ENCODE peak calls at places on chromosomes 12 and 14, in eight cellular contexts. One of them, this sample, is unnamed.

GRCh38 chr12:112185093-112185923 is 59.9 kb downstream of the TRAFD1 start:
- DNase-seq in fibroblast of gingiva: no peak
- DNase-seq in mesendoderm: no peak
- DNase-seq in HEK293T: no peak
- DNase-seq in WTC11: no peak
- DNase-seq in GM23338: no peak
- DNase-seq in stimulated activated CD4-positive, alpha-beta T cell treated with anti-CD3 and anti-CD28 coated beads, Interleukin-1b, Interleukin-23, amount 100 ng/mL, for 4 hours: no peak
- DNase-seq in naive thymus-derived CD4-positive, alpha-beta T cell: no peak
- DNase-seq in this sample: no peak

GRCh38 chr12:48973992-48974673 is 2.6 kb upstream of the WNT10B start:
- DNase-seq in fibroblast of gingiva: peak
- DNase-seq in mesendoderm: no peak
- DNase-seq in HEK293T: no peak
- DNase-seq in WTC11: peak
- DNase-seq in GM23338: peak
- DNase-seq in stimulated activated CD4-positive, alpha-beta T cell treated with anti-CD3 and anti-CD28 coated beads, Interleukin-1b, Interleukin-23, amount 100 ng/mL, for 4 hours: no peak
- DNase-seq in naive thymus-derived CD4-positive, alpha-beta T cell: no peak
- DNase-seq in this sample: peak

GRCh38 chr12:62625238-62625637 is 158.6 kb downstream of the MON2 start:
- DNase-seq in fibroblast of gingiva: peak
- DNase-seq in mesendoderm: peak
- DNase-seq in HEK293T: no peak
- DNase-seq in WTC11: no peak
- DNase-seq in GM23338: no peak
- DNase-seq in stimulated activated CD4-positive, alpha-beta T cell treated with anti-CD3 and anti-CD28 coated beads, Interleukin-1b, Interleukin-23, amount 100 ng/mL, for 4 hours: no peak
- DNase-seq in naive thymus-derived CD4-positive, alpha-beta T cell: no peak
- DNase-seq in this sample: no peak

GRCh38 chr12:122205590-122205925 is 2.0 kb downstream of the B3GNT4 start:
- DNase-seq in fibroblast of gingiva: no peak
- DNase-seq in mesendoderm: no peak
- DNase-seq in HEK293T: no peak
- DNase-seq in WTC11: no peak
- DNase-seq in GM23338: no peak
- DNase-seq in stimulated activated CD4-positive, alpha-beta T cell treated with anti-CD3 and anti-CD28 coated beads, Interleukin-1b, Interleukin-23, amount 100 ng/mL, for 4 hours: no peak
- DNase-seq in naive thymus-derived CD4-positive, alpha-beta T cell: no peak
- DNase-seq in this sample: no peak

GRCh38 chr14:58108717-58109116 is 43.3 kb downstream of the ARMH4 start:
- DNase-seq in fibroblast of gingiva: no peak
- DNase-seq in mesendoderm: no peak
- DNase-seq in HEK293T: no peak
- DNase-seq in WTC11: no peak
- DNase-seq in GM23338: no peak
- DNase-seq in stimulated activated CD4-positive, alpha-beta T cell treated with anti-CD3 and anti-CD28 coated beads, Interleukin-1b, Interleukin-23, amount 100 ng/mL, for 4 hours: no peak
- DNase-seq in naive thymus-derived CD4-positive, alpha-beta T cell: no peak
- DNase-seq in this sample: no peak

GRCh38 chr12:32296541-32296940 is 102.8 kb upstream of the FGD4 start:
- DNase-seq in fibroblast of gingiva: peak
- DNase-seq in mesendoderm: no peak
- DNase-seq in HEK293T: no peak
- DNase-seq in WTC11: no peak
- DNase-seq in GM23338: no peak
- DNase-seq in stimulated activated CD4-positive, alpha-beta T cell treated with anti-CD3 and anti-CD28 coated beads, Interleukin-1b, Interleukin-23, amount 100 ng/mL, for 4 hours: no peak
- DNase-seq in naive thymus-derived CD4-positive, alpha-beta T cell: no peak
- DNase-seq in this sample: no peak

GRCh38 chr12:119676022-119676421 is 8.1 kb downstream of the PRKAB1 start:
- DNase-seq in fibroblast of gingiva: no peak
- DNase-seq in mesendoderm: no peak
- DNase-seq in HEK293T: no peak
- DNase-seq in WTC11: no peak
- DNase-seq in GM23338: no peak
- DNase-seq in stimulated activated CD4-positive, alpha-beta T cell treated with anti-CD3 and anti-CD28 coated beads, Interleukin-1b, Interleukin-23, amount 100 ng/mL, for 4 hours: no peak
- DNase-seq in naive thymus-derived CD4-positive, alpha-beta T cell: no peak
- DNase-seq in this sample: no peak

GRCh38 chr12:12684375-12685106 is 11.4 kb downstream of the GPR19 start:
- DNase-seq in fibroblast of gingiva: peak
- DNase-seq in mesendoderm: peak
- DNase-seq in HEK293T: no peak
- DNase-seq in WTC11: peak
- DNase-seq in GM23338: peak
- DNase-seq in stimulated activated CD4-positive, alpha-beta T cell treated with anti-CD3 and anti-CD28 coated beads, Interleukin-1b, Interleukin-23, amount 100 ng/mL, for 4 hours: no peak
- DNase-seq in naive thymus-derived CD4-positive, alpha-beta T cell: no peak
- DNase-seq in this sample: peak

GRCh38 chr14:80930836-80931389 is 10.6 kb downstream of the CEP128 start:
- DNase-seq in fibroblast of gingiva: peak
- DNase-seq in mesendoderm: no peak
- DNase-seq in HEK293T: no peak
- DNase-seq in WTC11: no peak
- DNase-seq in GM23338: no peak
- DNase-seq in stimulated activated CD4-positive, alpha-beta T cell treated with anti-CD3 and anti-CD28 coated beads, Interleukin-1b, Interleukin-23, amount 100 ng/mL, for 4 hours: no peak
- DNase-seq in naive thymus-derived CD4-positive, alpha-beta T cell: peak
- DNase-seq in this sample: no peak

GRCh38 chr14:34324363-34324795 is 137.7 kb downstream of the SPTSSA start:
- DNase-seq in fibroblast of gingiva: no peak
- DNase-seq in mesendoderm: peak
- DNase-seq in HEK293T: peak
- DNase-seq in WTC11: no peak
- DNase-seq in GM23338: peak
- DNase-seq in stimulated activated CD4-positive, alpha-beta T cell treated with anti-CD3 and anti-CD28 coated beads, Interleukin-1b, Interleukin-23, amount 100 ng/mL, for 4 hours: no peak
- DNase-seq in naive thymus-derived CD4-positive, alpha-beta T cell: peak
- DNase-seq in this sample: peak

GRCh38 chr12:12333980-12334709 is 15.9 kb downstream of the MANSC1 start:
- DNase-seq in fibroblast of gingiva: peak
- DNase-seq in mesendoderm: peak
- DNase-seq in HEK293T: peak
- DNase-seq in WTC11: peak
- DNase-seq in GM23338: peak
- DNase-seq in stimulated activated CD4-positive, alpha-beta T cell treated with anti-CD3 and anti-CD28 coated beads, Interleukin-1b, Interleukin-23, amount 100 ng/mL, for 4 hours: peak
- DNase-seq in naive thymus-derived CD4-positive, alpha-beta T cell: peak
- DNase-seq in this sample: peak

GRCh38 chr14:96164861-96165490 is 39.7 kb upstream of the BDKRB2 start:
- DNase-seq in fibroblast of gingiva: no peak
- DNase-seq in mesendoderm: no peak
- DNase-seq in HEK293T: no peak
- DNase-seq in WTC11: no peak
- DNase-seq in GM23338: no peak
- DNase-seq in stimulated activated CD4-positive, alpha-beta T cell treated with anti-CD3 and anti-CD28 coated beads, Interleukin-1b, Interleukin-23, amount 100 ng/mL, for 4 hours: no peak
- DNase-seq in naive thymus-derived CD4-positive, alpha-beta T cell: no peak
- DNase-seq in this sample: no peak

GRCh38 chr14:80213602-80214001 is 2.3 kb upstream of the DIO2 start:
- DNase-seq in fibroblast of gingiva: peak
- DNase-seq in mesendoderm: peak
- DNase-seq in HEK293T: peak
- DNase-seq in WTC11: peak
- DNase-seq in GM23338: peak
- DNase-seq in stimulated activated CD4-positive, alpha-beta T cell treated with anti-CD3 and anti-CD28 coated beads, Interleukin-1b, Interleukin-23, amount 100 ng/mL, for 4 hours: no peak
- DNase-seq in naive thymus-derived CD4-positive, alpha-beta T cell: no peak
- DNase-seq in this sample: peak

GRCh38 chr12:119302334-119303132 is 32.0 kb upstream of the CCDC60 start:
- DNase-seq in fibroblast of gingiva: no peak
- DNase-seq in mesendoderm: no peak
- DNase-seq in HEK293T: no peak
- DNase-seq in WTC11: no peak
- DNase-seq in GM23338: peak
- DNase-seq in stimulated activated CD4-positive, alpha-beta T cell treated with anti-CD3 and anti-CD28 coated beads, Interleukin-1b, Interleukin-23, amount 100 ng/mL, for 4 hours: no peak
- DNase-seq in naive thymus-derived CD4-positive, alpha-beta T cell: no peak
- DNase-seq in this sample: peak

GRCh38 chr12:10940389-10940788 is 1.3 kb upstream of the TAS2R14 start:
- DNase-seq in fibroblast of gingiva: peak
- DNase-seq in mesendoderm: peak
- DNase-seq in HEK293T: no peak
- DNase-seq in WTC11: no peak
- DNase-seq in GM23338: no peak
- DNase-seq in stimulated activated CD4-positive, alpha-beta T cell treated with anti-CD3 and anti-CD28 coated beads, Interleukin-1b, Interleukin-23, amount 100 ng/mL, for 4 hours: no peak
- DNase-seq in naive thymus-derived CD4-positive, alpha-beta T cell: no peak
- DNase-seq in this sample: no peak

GRCh38 chr12:52984136-52984535 is 22.1 kb upstream of the EIF4B start:
- DNase-seq in fibroblast of gingiva: no peak
- DNase-seq in mesendoderm: no peak
- DNase-seq in HEK293T: no peak
- DNase-seq in WTC11: no peak
- DNase-seq in GM23338: no peak
- DNase-seq in stimulated activated CD4-positive, alpha-beta T cell treated with anti-CD3 and anti-CD28 coated beads, Interleukin-1b, Interleukin-23, amount 100 ng/mL, for 4 hours: no peak
- DNase-seq in naive thymus-derived CD4-positive, alpha-beta T cell: no peak
- DNase-seq in this sample: no peak

GRCh38 chr14:39859314-39859713 is 427.1 kb upstream of the FBXO33 start:
- DNase-seq in fibroblast of gingiva: no peak
- DNase-seq in mesendoderm: no peak
- DNase-seq in HEK293T: no peak
- DNase-seq in WTC11: no peak
- DNase-seq in GM23338: no peak
- DNase-seq in stimulated activated CD4-positive, alpha-beta T cell treated with anti-CD3 and anti-CD28 coated beads, Interleukin-1b, Interleukin-23, amount 100 ng/mL, for 4 hours: no peak
- DNase-seq in naive thymus-derived CD4-positive, alpha-beta T cell: no peak
- DNase-seq in this sample: no peak

GRCh38 chr12:10285919-10286318 is 21.8 kb upstream of the KLRD1 start:
- DNase-seq in fibroblast of gingiva: no peak
- DNase-seq in mesendoderm: no peak
- DNase-seq in HEK293T: no peak
- DNase-seq in WTC11: no peak
- DNase-seq in GM23338: no peak
- DNase-seq in stimulated activated CD4-positive, alpha-beta T cell treated with anti-CD3 and anti-CD28 coated beads, Interleukin-1b, Interleukin-23, amount 100 ng/mL, for 4 hours: no peak
- DNase-seq in naive thymus-derived CD4-positive, alpha-beta T cell: no peak
- DNase-seq in this sample: no peak

GRCh38 chr14:85533821-85534271 is 3.9 kb downstream of the FLRT2 start:
- DNase-seq in fibroblast of gingiva: no peak
- DNase-seq in mesendoderm: peak
- DNase-seq in HEK293T: no peak
- DNase-seq in WTC11: peak
- DNase-seq in GM23338: peak
- DNase-seq in stimulated activated CD4-positive, alpha-beta T cell treated with anti-CD3 and anti-CD28 coated beads, Interleukin-1b, Interleukin-23, amount 100 ng/mL, for 4 hours: no peak
- DNase-seq in naive thymus-derived CD4-positive, alpha-beta T cell: no peak
- DNase-seq in this sample: no peak

GRCh38 chr12:104426926-104427546 is 29.7 kb upstream of the CHST11 start:
- DNase-seq in fibroblast of gingiva: peak
- DNase-seq in mesendoderm: no peak
- DNase-seq in HEK293T: no peak
- DNase-seq in WTC11: no peak
- DNase-seq in GM23338: no peak
- DNase-seq in stimulated activated CD4-positive, alpha-beta T cell treated with anti-CD3 and anti-CD28 coated beads, Interleukin-1b, Interleukin-23, amount 100 ng/mL, for 4 hours: no peak
- DNase-seq in naive thymus-derived CD4-positive, alpha-beta T cell: no peak
- DNase-seq in this sample: no peak

GRCh38 chr12:107818984-107819383 is 44.5 kb downstream of the ASCL4 start:
- DNase-seq in fibroblast of gingiva: no peak
- DNase-seq in mesendoderm: no peak
- DNase-seq in HEK293T: no peak
- DNase-seq in WTC11: no peak
- DNase-seq in GM23338: no peak
- DNase-seq in stimulated activated CD4-positive, alpha-beta T cell treated with anti-CD3 and anti-CD28 coated beads, Interleukin-1b, Interleukin-23, amount 100 ng/mL, for 4 hours: no peak
- DNase-seq in naive thymus-derived CD4-positive, alpha-beta T cell: no peak
- DNase-seq in this sample: peak

GRCh38 chr12:92971869-92972524 is 42.9 kb upstream of the EEA1 start:
- DNase-seq in fibroblast of gingiva: peak
- DNase-seq in mesendoderm: no peak
- DNase-seq in HEK293T: no peak
- DNase-seq in WTC11: no peak
- DNase-seq in GM23338: no peak
- DNase-seq in stimulated activated CD4-positive, alpha-beta T cell treated with anti-CD3 and anti-CD28 coated beads, Interleukin-1b, Interleukin-23, amount 100 ng/mL, for 4 hours: no peak
- DNase-seq in naive thymus-derived CD4-positive, alpha-beta T cell: no peak
- DNase-seq in this sample: no peak

GRCh38 chr12:128463881-128464280 is 196.9 kb downstream of the TMEM132C start:
- DNase-seq in fibroblast of gingiva: no peak
- DNase-seq in mesendoderm: peak
- DNase-seq in HEK293T: no peak
- DNase-seq in WTC11: no peak
- DNase-seq in GM23338: no peak
- DNase-seq in stimulated activated CD4-positive, alpha-beta T cell treated with anti-CD3 and anti-CD28 coated beads, Interleukin-1b, Interleukin-23, amount 100 ng/mL, for 4 hours: no peak
- DNase-seq in naive thymus-derived CD4-positive, alpha-beta T cell: no peak
- DNase-seq in this sample: no peak

GRCh38 chr12:38782393-38782792 is 123.0 kb downstream of the CPNE8 start:
- DNase-seq in fibroblast of gingiva: no peak
- DNase-seq in mesendoderm: no peak
- DNase-seq in HEK293T: no peak
- DNase-seq in WTC11: no peak
- DNase-seq in GM23338: no peak
- DNase-seq in stimulated activated CD4-positive, alpha-beta T cell treated with anti-CD3 and anti-CD28 coated beads, Interleukin-1b, Interleukin-23, amount 100 ng/mL, for 4 hours: no peak
- DNase-seq in naive thymus-derived CD4-positive, alpha-beta T cell: no peak
- DNase-seq in this sample: no peak

GRCh38 chr14:102822311-102822863 is 45.1 kb downstream of the TRAF3 start:
- DNase-seq in fibroblast of gingiva: no peak
- DNase-seq in mesendoderm: no peak
- DNase-seq in HEK293T: no peak
- DNase-seq in WTC11: no peak
- DNase-seq in GM23338: no peak
- DNase-seq in stimulated activated CD4-positive, alpha-beta T cell treated with anti-CD3 and anti-CD28 coated beads, Interleukin-1b, Interleukin-23, amount 100 ng/mL, for 4 hours: peak
- DNase-seq in naive thymus-derived CD4-positive, alpha-beta T cell: no peak
- DNase-seq in this sample: no peak

GRCh38 chr12:116002890-116003536 is 274.5 kb downstream of the MED13L start:
- DNase-seq in fibroblast of gingiva: peak
- DNase-seq in mesendoderm: peak
- DNase-seq in HEK293T: no peak
- DNase-seq in WTC11: no peak
- DNase-seq in GM23338: no peak
- DNase-seq in stimulated activated CD4-positive, alpha-beta T cell treated with anti-CD3 and anti-CD28 coated beads, Interleukin-1b, Interleukin-23, amount 100 ng/mL, for 4 hours: no peak
- DNase-seq in naive thymus-derived CD4-positive, alpha-beta T cell: no peak
- DNase-seq in this sample: no peak

GRCh38 chr14:94098359-94098758 is 12.2 kb upstream of the IFI27 start:
- DNase-seq in fibroblast of gingiva: peak
- DNase-seq in mesendoderm: no peak
- DNase-seq in HEK293T: no peak
- DNase-seq in WTC11: no peak
- DNase-seq in GM23338: no peak
- DNase-seq in stimulated activated CD4-positive, alpha-beta T cell treated with anti-CD3 and anti-CD28 coated beads, Interleukin-1b, Interleukin-23, amount 100 ng/mL, for 4 hours: no peak
- DNase-seq in naive thymus-derived CD4-positive, alpha-beta T cell: no peak
- DNase-seq in this sample: no peak